ENCODE peak calls at places on chromosomes 6 and 20, in six cellular contexts. One of them, this sample, is unnamed.

GRCh38 chr6:105675715-105676397 is 273.0 kb upstream of the PREP start:
- DNase-seq in IMR-90: peak
- DNase-seq in astrocyte of the spinal cord: peak
- DNase-seq in NB4: peak
- DNase-seq in keratinocyte: peak
- DNase-seq in lower lobe of right lung: no peak
- DNase-seq in this sample: no peak

GRCh38 chr6:4853349-4853748 is 77.1 kb downstream of the CDYL start:
- DNase-seq in astrocyte of the spinal cord: no peak
- DNase-seq in lower lobe of right lung: no peak
- DNase-seq in keratinocyte: no peak
- DNase-seq in NB4: no peak
- DNase-seq in IMR-90: no peak
- DNase-seq in this sample: no peak

GRCh38 chr20:1894951-1895673 is at the start of gene SIRPA:
- DNase-seq in lower lobe of right lung: peak
- DNase-seq in astrocyte of the spinal cord: peak
- DNase-seq in NB4: peak
- DNase-seq in IMR-90: peak
- DNase-seq in keratinocyte: no peak
- DNase-seq in this sample: no peak

GRCh38 chr20:8616792-8617191 is 452.1 kb upstream of the PLCB4 start:
- DNase-seq in IMR-90: peak
- DNase-seq in lower lobe of right lung: no peak
- DNase-seq in keratinocyte: no peak
- DNase-seq in NB4: no peak
- DNase-seq in astrocyte of the spinal cord: peak
- DNase-seq in this sample: no peak

GRCh38 chr6:130420911-130421310 is 55.1 kb downstream of the TMEM200A start:
- DNase-seq in IMR-90: no peak
- DNase-seq in keratinocyte: no peak
- DNase-seq in NB4: no peak
- DNase-seq in lower lobe of right lung: no peak
- DNase-seq in astrocyte of the spinal cord: no peak
- DNase-seq in this sample: no peak

GRCh38 chr6:39137235-39137634 is 22.2 kb upstream of the SAYSD1 start:
- DNase-seq in NB4: peak
- DNase-seq in astrocyte of the spinal cord: peak
- DNase-seq in IMR-90: peak
- DNase-seq in keratinocyte: peak
- DNase-seq in lower lobe of right lung: no peak
- DNase-seq in this sample: peak

GRCh38 chr6:52672422-52673025 is 1.6 kb downstream of the TMEM14A start:
- DNase-seq in NB4: no peak
- DNase-seq in keratinocyte: peak
- DNase-seq in astrocyte of the spinal cord: no peak
- DNase-seq in lower lobe of right lung: no peak
- DNase-seq in IMR-90: peak
- DNase-seq in this sample: no peak

GRCh38 chr6:128295670-128296069 is 224.7 kb downstream of the PTPRK start:
- DNase-seq in astrocyte of the spinal cord: no peak
- DNase-seq in keratinocyte: no peak
- DNase-seq in NB4: no peak
- DNase-seq in IMR-90: no peak
- DNase-seq in lower lobe of right lung: no peak
- DNase-seq in this sample: no peak

GRCh38 chr6:170388113-170388512 is 81.6 kb downstream of the FAM120B start:
- DNase-seq in lower lobe of right lung: no peak
- DNase-seq in NB4: no peak
- DNase-seq in keratinocyte: no peak
- DNase-seq in IMR-90: peak
- DNase-seq in astrocyte of the spinal cord: peak
- DNase-seq in this sample: no peak

DNA sequence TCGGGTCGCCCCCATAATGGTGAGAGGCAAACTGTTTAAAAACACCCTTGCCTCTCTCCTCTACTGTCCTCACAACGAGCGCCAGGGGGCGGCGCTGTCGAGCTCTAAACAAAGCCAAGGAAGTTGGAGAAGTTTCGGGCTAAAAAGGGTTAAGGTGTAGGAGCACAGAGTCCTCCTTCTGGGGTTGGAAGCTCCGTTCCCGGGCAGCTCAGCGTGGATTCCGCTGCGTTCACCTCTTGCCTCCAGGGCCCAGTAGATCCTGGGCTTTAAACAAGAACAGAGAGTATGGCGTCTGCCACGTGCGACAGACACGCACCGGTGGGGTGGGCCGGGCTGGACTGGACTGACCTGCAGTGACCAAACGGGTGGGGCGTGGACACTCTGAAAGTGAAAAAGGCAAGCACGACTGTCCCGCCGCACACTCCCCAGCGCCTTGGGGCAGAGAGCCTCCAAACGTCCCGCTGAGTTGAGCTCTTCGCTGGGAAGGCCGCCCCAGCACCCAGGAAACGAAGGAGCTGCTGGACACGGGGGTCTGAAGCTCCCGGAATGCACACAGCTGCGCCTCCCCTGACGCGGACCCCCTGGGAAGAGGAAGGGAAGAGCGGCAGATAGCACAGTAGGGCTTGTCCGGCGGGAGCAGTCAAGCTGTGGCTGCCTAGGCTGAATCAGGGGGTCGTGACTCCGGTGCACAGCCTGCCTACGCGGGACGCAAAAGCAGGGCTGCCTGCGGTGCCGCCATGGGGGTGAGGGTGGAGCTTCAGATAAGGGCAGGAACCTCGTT is 1.6 kb upstream of the THBD start:
- DNase-seq in lower lobe of right lung: peak
- DNase-seq in astrocyte of the spinal cord: peak
- DNase-seq in NB4: peak
- DNase-seq in keratinocyte: peak
- DNase-seq in IMR-90: peak
- DNase-seq in this sample: no peak
- H3K4me3 ChIP-seq in lower lobe of right lung: peak
- H3K4me3 ChIP-seq in astrocyte of the spinal cord: peak
- H3K4me3 ChIP-seq in NB4: peak
- H3K4me3 ChIP-seq in keratinocyte: peak
- H3K4me3 ChIP-seq in IMR-90: peak
- H3K4me3 ChIP-seq in this sample: no peak

DNA sequence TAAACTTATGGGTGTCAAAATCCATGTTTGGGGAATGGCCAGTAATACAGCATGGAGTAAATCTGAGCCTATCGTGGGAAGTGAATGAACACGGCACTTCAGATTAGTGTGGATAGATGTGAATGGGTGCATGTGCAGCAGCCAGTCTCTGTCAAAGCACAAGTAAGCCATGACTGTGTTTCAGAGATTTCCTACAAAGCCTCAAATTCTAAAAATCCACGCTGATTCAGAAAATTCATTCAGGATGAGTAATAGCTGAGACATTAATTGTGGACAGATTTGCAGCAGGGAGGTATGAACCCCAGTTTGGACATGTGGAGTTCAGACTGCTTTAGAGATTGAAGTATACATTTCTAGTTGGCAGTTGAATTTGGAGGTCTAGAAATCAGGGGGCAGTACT is 115.1 kb downstream of the QKI start:
- DNase-seq in IMR-90: peak
- DNase-seq in astrocyte of the spinal cord: peak
- DNase-seq in lower lobe of right lung: no peak
- DNase-seq in keratinocyte: peak
- DNase-seq in NB4: no peak
- DNase-seq in this sample: no peak
- H3K4me3 ChIP-seq in IMR-90: no peak
- H3K4me3 ChIP-seq in astrocyte of the spinal cord: no peak
- H3K4me3 ChIP-seq in lower lobe of right lung: no peak
- H3K4me3 ChIP-seq in keratinocyte: no peak
- H3K4me3 ChIP-seq in NB4: no peak
- H3K4me3 ChIP-seq in this sample: no peak

GRCh38 chr6:1393641-1394283 is 4.4 kb downstream of the FOXF2 start:
- DNase-seq in lower lobe of right lung: no peak
- DNase-seq in astrocyte of the spinal cord: no peak
- DNase-seq in IMR-90: no peak
- DNase-seq in NB4: no peak
- DNase-seq in keratinocyte: no peak
- DNase-seq in this sample: no peak
- H3K4me3 ChIP-seq in lower lobe of right lung: peak
- H3K4me3 ChIP-seq in astrocyte of the spinal cord: peak
- H3K4me3 ChIP-seq in IMR-90: peak
- H3K4me3 ChIP-seq in NB4: no peak
- H3K4me3 ChIP-seq in keratinocyte: no peak
- H3K4me3 ChIP-seq in this sample: no peak

GRCh38 chr6:14276667-14277404 is 159.3 kb downstream of the CD83 start:
- DNase-seq in keratinocyte: no peak
- DNase-seq in lower lobe of right lung: no peak
- DNase-seq in IMR-90: peak
- DNase-seq in NB4: peak
- DNase-seq in astrocyte of the spinal cord: peak
- DNase-seq in this sample: peak
- H3K4me3 ChIP-seq in keratinocyte: no peak
- H3K4me3 ChIP-seq in lower lobe of right lung: no peak
- H3K4me3 ChIP-seq in IMR-90: no peak
- H3K4me3 ChIP-seq in NB4: no peak
- H3K4me3 ChIP-seq in astrocyte of the spinal cord: no peak
- H3K4me3 ChIP-seq in this sample: peak

GRCh38 chr6:139485185-139485584 is 110.7 kb upstream of the CITED2 start:
- DNase-seq in IMR-90: no peak
- DNase-seq in lower lobe of right lung: no peak
- DNase-seq in NB4: no peak
- DNase-seq in astrocyte of the spinal cord: no peak
- DNase-seq in keratinocyte: no peak
- DNase-seq in this sample: no peak

GRCh38 chr6:139485742-139486475 is 111.5 kb upstream of the CITED2 start:
- DNase-seq in lower lobe of right lung: no peak
- DNase-seq in astrocyte of the spinal cord: no peak
- DNase-seq in IMR-90: no peak
- DNase-seq in keratinocyte: no peak
- DNase-seq in NB4: no peak
- DNase-seq in this sample: no peak

GRCh38 chr6:139486476-139486799 is 112.0 kb upstream of the CITED2 start:
- DNase-seq in NB4: no peak
- DNase-seq in keratinocyte: no peak
- DNase-seq in lower lobe of right lung: no peak
- DNase-seq in astrocyte of the spinal cord: no peak
- DNase-seq in IMR-90: no peak
- DNase-seq in this sample: no peak

GRCh38 chr6:139494376-139495025 is 120.1 kb upstream of the CITED2 start:
- DNase-seq in NB4: no peak
- DNase-seq in IMR-90: no peak
- DNase-seq in lower lobe of right lung: no peak
- DNase-seq in astrocyte of the spinal cord: no peak
- DNase-seq in keratinocyte: no peak
- DNase-seq in this sample: no peak

DNA sequence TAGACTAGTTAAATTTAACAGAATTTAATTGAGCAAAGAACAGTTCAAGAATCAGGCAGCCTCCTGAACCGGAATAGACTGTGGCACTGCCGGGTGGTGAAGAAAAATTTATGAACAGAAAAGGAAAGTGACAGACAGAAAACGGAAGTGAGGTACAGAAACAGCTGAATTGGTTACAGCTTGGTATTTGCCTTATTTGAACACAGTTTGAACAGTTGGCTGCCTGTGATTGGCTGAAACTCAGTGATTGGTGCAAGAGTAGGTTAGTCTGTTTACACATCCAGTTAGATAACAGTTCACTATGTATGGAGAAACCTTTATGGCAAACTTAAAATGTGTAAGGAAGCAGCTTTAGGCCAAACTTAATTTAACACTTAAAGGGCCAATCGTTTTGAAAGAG is 116.0 kb upstream of the CITED2 start:
- DNase-seq in NB4: no peak
- DNase-seq in lower lobe of right lung: no peak
- DNase-seq in astrocyte of the spinal cord: no peak
- DNase-seq in IMR-90: peak
- DNase-seq in keratinocyte: no peak
- DNase-seq in this sample: peak
- H3K4me3 ChIP-seq in NB4: no peak
- H3K4me3 ChIP-seq in lower lobe of right lung: no peak
- H3K4me3 ChIP-seq in astrocyte of the spinal cord: no peak
- H3K4me3 ChIP-seq in IMR-90: no peak
- H3K4me3 ChIP-seq in keratinocyte: no peak
- H3K4me3 ChIP-seq in this sample: no peak

GRCh38 chr6:27669798-27670301 is 196.9 kb upstream of the ZNF184 start:
- DNase-seq in lower lobe of right lung: no peak
- DNase-seq in IMR-90: no peak
- DNase-seq in NB4: peak
- DNase-seq in keratinocyte: no peak
- DNase-seq in astrocyte of the spinal cord: no peak
- DNase-seq in this sample: no peak
- H3K4me3 ChIP-seq in lower lobe of right lung: no peak
- H3K4me3 ChIP-seq in IMR-90: peak
- H3K4me3 ChIP-seq in NB4: peak
- H3K4me3 ChIP-seq in keratinocyte: peak
- H3K4me3 ChIP-seq in astrocyte of the spinal cord: peak
- H3K4me3 ChIP-seq in this sample: peak

GRCh38 chr20:46099491-46100287 is 9.9 kb upstream of the NCOA5 start:
- DNase-seq in lower lobe of right lung: no peak
- DNase-seq in astrocyte of the spinal cord: no peak
- DNase-seq in keratinocyte: no peak
- DNase-seq in NB4: no peak
- DNase-seq in IMR-90: no peak
- DNase-seq in this sample: no peak
- H3K4me3 ChIP-seq in lower lobe of right lung: no peak
- H3K4me3 ChIP-seq in astrocyte of the spinal cord: no peak
- H3K4me3 ChIP-seq in keratinocyte: no peak
- H3K4me3 ChIP-seq in NB4: no peak
- H3K4me3 ChIP-seq in IMR-90: no peak
- H3K4me3 ChIP-seq in this sample: no peak

DNA sequence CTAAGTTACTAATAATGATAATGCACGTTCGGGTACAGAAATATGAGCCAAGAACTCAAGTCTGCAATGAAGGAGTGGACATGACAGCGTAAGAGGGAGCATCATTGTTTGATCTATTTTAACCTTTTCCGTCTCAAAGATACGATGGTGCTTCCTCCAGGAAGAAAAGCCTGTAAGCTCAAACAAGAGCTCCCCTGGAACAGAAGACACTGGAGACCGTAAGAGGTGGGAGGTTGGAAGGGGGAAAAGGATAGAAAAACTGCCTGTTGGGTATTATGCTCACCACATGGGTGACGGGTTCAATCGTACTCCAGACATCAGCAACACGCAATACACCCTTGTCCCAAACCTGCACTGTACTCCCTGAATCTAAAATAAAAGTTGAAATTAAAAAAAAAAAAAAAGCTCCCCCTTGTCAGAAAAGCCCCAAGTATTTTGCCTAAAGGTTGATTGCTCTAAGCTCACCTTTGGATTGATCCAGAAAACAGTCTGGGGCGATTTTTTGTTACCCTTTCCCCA is 180.5 kb downstream of the TRIM27 start:
- DNase-seq in NB4: no peak
- DNase-seq in lower lobe of right lung: no peak
- DNase-seq in astrocyte of the spinal cord: no peak
- DNase-seq in IMR-90: no peak
- DNase-seq in keratinocyte: no peak
- DNase-seq in this sample: no peak
- H3K4me3 ChIP-seq in NB4: no peak
- H3K4me3 ChIP-seq in lower lobe of right lung: no peak
- H3K4me3 ChIP-seq in astrocyte of the spinal cord: no peak
- H3K4me3 ChIP-seq in IMR-90: peak
- H3K4me3 ChIP-seq in keratinocyte: peak
- H3K4me3 ChIP-seq in this sample: no peak

DNA sequence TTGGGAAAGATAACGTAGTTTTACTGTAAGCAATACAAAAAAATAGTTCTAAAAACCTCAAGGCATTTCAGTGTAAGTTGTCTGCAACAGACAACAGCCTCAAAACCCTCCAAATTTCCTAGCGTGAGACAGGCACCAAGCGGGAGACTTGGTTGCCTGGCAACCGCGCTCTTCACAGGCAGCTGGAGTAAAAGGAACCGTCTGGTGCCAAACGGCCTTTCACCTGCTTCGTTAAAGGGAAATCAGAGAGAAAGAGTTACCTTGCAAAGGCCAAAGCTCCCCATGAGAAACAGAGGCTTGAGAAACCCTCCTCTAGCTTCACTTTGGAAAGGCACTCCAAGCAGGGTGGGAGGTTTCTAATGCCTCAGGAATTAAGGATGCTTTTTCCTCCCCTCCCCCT is 129.8 kb upstream of the UFL1 start:
- DNase-seq in NB4: no peak
- DNase-seq in IMR-90: no peak
- DNase-seq in lower lobe of right lung: peak
- DNase-seq in keratinocyte: no peak
- DNase-seq in astrocyte of the spinal cord: peak
- DNase-seq in this sample: peak
- H3K4me3 ChIP-seq in NB4: no peak
- H3K4me3 ChIP-seq in IMR-90: no peak
- H3K4me3 ChIP-seq in lower lobe of right lung: no peak
- H3K4me3 ChIP-seq in keratinocyte: no peak
- H3K4me3 ChIP-seq in astrocyte of the spinal cord: no peak
- H3K4me3 ChIP-seq in this sample: no peak

This sample was measured in Jurkat, Clone E6-1.